ENCODE peak calls at places on chromosome 11, in nine cellular contexts. U is COR-L47; I is fibroblast of pulmonary artery; J is activated T-helper 1 cell treated with Interleukin-2 at 50 U/mL for 16 hours; L is right lobe of liver; Z is stimulated activated CD4-positive, alpha-beta T cell treated with anti-CD3 and anti-CD28 coated beads, Interleukin-1b, Interleukin-23, amount 100 ng/mL, for 1 hour; S is fibroblast of lung; A is NAMALWA; Y is CD8-positive, alpha-beta T cell. Q is an unnamed sample.

GRCh38 chr11:2666828-2667570 is 32.8 kb downstream of the KCNQ1OT1 start:
- DNase-seq in S (no peak), L (no peak), Z (no peak), A (no peak), I (no peak), J (no peak), U (no peak), Y (no peak), Q (no peak)

GRCh38 chr11:1878134-1879031 is 13.3 kb downstream of the PRR33 start:
- DNase-seq in S (no peak), L (peak; percentile 52), A (no peak), Y (no peak), U (no peak), Z (no peak), J (no peak), I (no peak), Q (no peak)

GRCh38 chr11:112613051-112613972 is 347.9 kb upstream of the NCAM1 start:
- DNase-seq in U (no peak), J (no peak), Y (no peak), I (peak; percentile 72), L (no peak), Z (no peak), S (no peak), A (no peak), Q (peak; percentile 2)

GRCh38 chr11:112526699-112527410 is 266.2 kb upstream of the PLET1 start:
- DNase-seq in I (no peak), J (no peak), A (no peak), L (no peak), Y (no peak), U (no peak), Z (no peak), S (no peak), Q (no peak)

GRCh38 chr11:35390737-35391682 is 28.3 kb downstream of the SLC1A2 start:
- DNase-seq in L (peak; percentile 60), J (no peak), Z (no peak), Y (peak; percentile 11), I (peak; percentile 77), U (peak; percentile 8), S (peak; percentile 86), A (no peak), Q (peak; percentile 56)

GRCh38 chr11:72776844-72777754 is 16.7 kb downstream of the STARD10 start:
- DNase-seq in S (no peak), J (no peak), A (no peak), L (peak; percentile 93), I (no peak), Z (no peak), U (no peak), Y (no peak), Q (no peak)

GRCh38 chr11:69409812-69410645 is 71.4 kb upstream of the LINC01488 start:
- DNase-seq in S (no peak), Z (no peak), I (no peak), A (no peak), U (no peak), L (no peak), J (no peak), Y (no peak), Q (no peak)

GRCh38 chr11:32121012-32121411 is 30.1 kb downstream of the RCN1 start:
- DNase-seq in S (no peak), L (no peak), Y (no peak), Z (no peak), U (no peak), A (no peak), J (no peak), I (no peak), Q (no peak)

GRCh38 chr11:44943696-44944095 is 7.0 kb downstream of the TP53I11 start:
- DNase-seq in A (peak; percentile 25), S (no peak), L (no peak), I (no peak), Y (no peak), Z (no peak), J (no peak), U (peak; percentile 65), Q (no peak)

GRCh38 chr11:77411238-77411637 is 62.7 kb downstream of the PAK1 start:
- DNase-seq in U (no peak), S (peak; percentile 31), L (peak; percentile 67), Y (peak; percentile 24), I (peak; percentile 21), A (peak; percentile 51), J (no peak), Z (no peak), Q (peak; percentile 16)

GRCh38 chr11:93821617-93822016 is 28.8 kb downstream of the VSTM5 start:
- DNase-seq in S (no peak), A (no peak), U (no peak), Z (no peak), J (no peak), Y (no peak), L (no peak), I (no peak), Q (no peak)

GRCh38 chr11:11514246-11514645 is 107.6 kb downstream of the GALNT18 start:
- DNase-seq in I (no peak), L (no peak), Z (no peak), U (no peak), A (no peak), S (no peak), Y (no peak), J (no peak), Q (no peak)

GRCh38 chr11:43681543-43681942 is 1.0 kb downstream of the HSD17B12 start:
- DNase-seq in U (no peak), A (no peak), L (no peak), I (peak; percentile 36), Z (no peak), Y (no peak), S (peak; percentile 52), J (no peak), Q (peak; percentile 19)

GRCh38 chr11:66371627-66372415 is at the start of gene SLC29A2:
- DNase-seq in J (peak; percentile 74), I (no peak), L (peak; percentile 69), U (peak; percentile 94), Z (peak; percentile 54), S (no peak), A (peak; percentile 68), Y (peak; percentile 80), Q (peak; percentile 88)

GRCh38 chr11:78181155-78181554 is 7.3 kb downstream of the KCTD21 start:
- DNase-seq in A (no peak), Y (no peak), Z (no peak), J (no peak), I (peak; percentile 56), S (peak; percentile 89), L (no peak), U (no peak), Q (no peak)

GRCh38 chr11:30741039-30741550 is 154.9 kb upstream of the MPPED2 start:
- DNase-seq in I (peak; percentile 29), Z (no peak), L (no peak), U (no peak), J (no peak), Y (no peak), A (no peak), S (peak; percentile 75), Q (no peak)

GRCh38 chr11:1238767-1239595 is 16.1 kb downstream of the MUC5B start:
- DNase-seq in J (no peak), Z (no peak), L (peak; percentile 80), A (no peak), U (no peak), I (no peak), Y (no peak), S (no peak), Q (peak; percentile 39)

GRCh38 chr11:17805043-17805442 is 70.5 kb downstream of the KCNC1 start:
- DNase-seq in I (no peak), A (no peak), S (no peak), J (no peak), U (no peak), Y (no peak), Z (no peak), L (no peak), Q (no peak)

GRCh38 chr11:64717268-64717578 is 5.8 kb downstream of the NRXN2 start:
- DNase-seq in U (no peak), I (no peak), S (no peak), Y (no peak), L (no peak), A (no peak), Z (no peak), J (no peak), Q (no peak)

GRCh38 chr11:61889831-61890230 is 1.5 kb downstream of the FADS3 start:
- DNase-seq in I (no peak), S (no peak), L (no peak), J (no peak), A (no peak), Z (no peak), U (no peak), Y (no peak), Q (no peak)

GRCh38 chr11:123241874-123242538 is 47.0 kb upstream of the CLMP start:
- DNase-seq in L (no peak), S (no peak), I (no peak), Y (no peak), Z (no peak), U (peak; percentile 14), J (no peak), A (no peak), Q (no peak)

GRCh38 chr11:418343-419247 is 3.8 kb upstream of the SIGIRR start:
- DNase-seq in S (no peak), U (no peak), A (no peak), J (no peak), Z (no peak), Y (peak; percentile 4), I (no peak), L (peak; percentile 54), Q (no peak)

GRCh38 chr11:107732327-107733051 is 20.6 kb upstream of the SLN start:
- DNase-seq in J (no peak), L (no peak), I (no peak), Z (no peak), U (no peak), S (no peak), Y (no peak), A (no peak), Q (no peak)

GRCh38 chr11:32713496-32713895 is 81.0 kb downstream of the CCDC73 start:
- DNase-seq in L (no peak), U (no peak), Z (no peak), Y (no peak), A (peak; percentile 24), S (peak; percentile 20), J (no peak), I (peak; percentile 32), Q (no peak)

GRCh38 chr11:65445101-65445603 is 22.6 kb downstream of the NEAT1 start:
- DNase-seq in Z (no peak), Y (no peak), I (peak; percentile 46), A (no peak), L (no peak), S (no peak), U (no peak), J (no peak), Q (no peak)

GRCh38 chr11:116199182-116199581 is 573.6 kb downstream of the BUD13 start:
- DNase-seq in S (no peak), J (no peak), A (no peak), Z (no peak), L (no peak), Y (no peak), U (peak; percentile 92), I (no peak), Q (no peak)

GRCh38 chr11:7020183-7020917 is at the start of the genes NLRP14 and ZNF214:
- DNase-seq in Z (no peak), I (peak; percentile 94), L (peak; percentile 94), U (no peak), Y (no peak), A (no peak), S (peak; percentile 93), J (no peak), Q (peak; percentile 94)

Q was measured in LoVo.